ENCODE peak calls at places on chromosomes 4 and X, in five cellular contexts. One of them, this sample, is unnamed.

GRCh38 chr4:18568600-18568999 is 547.0 kb upstream of the LCORL start:
- DNase-seq in prostate gland: no peak
- DNase-seq in GM23338: peak
- DNase-seq in RWPE1: no peak
- DNase-seq in heart right ventricle: no peak
- DNase-seq in this sample: no peak

GRCh38 chr4:153649572-153649991 is 34.5 kb upstream of the TLR2 start:
- DNase-seq in GM23338: peak
- DNase-seq in RWPE1: no peak
- DNase-seq in prostate gland: no peak
- DNase-seq in heart right ventricle: no peak
- DNase-seq in this sample: no peak

GRCh38 chr4:173424899-173425805 is 26.2 kb upstream of the SCRG1 start:
- DNase-seq in prostate gland: no peak
- DNase-seq in heart right ventricle: no peak
- DNase-seq in RWPE1: no peak
- DNase-seq in GM23338: no peak
- DNase-seq in this sample: no peak

GRCh38 chrX:18354369-18355329 is at the start of gene SCML2:
- DNase-seq in RWPE1: no peak
- DNase-seq in heart right ventricle: peak
- DNase-seq in prostate gland: peak
- DNase-seq in GM23338: peak
- DNase-seq in this sample: no peak

GRCh38 chr4:164659765-164660164 is 94.2 kb upstream of the SMIM31 start:
- DNase-seq in heart right ventricle: no peak
- DNase-seq in prostate gland: no peak
- DNase-seq in GM23338: no peak
- DNase-seq in RWPE1: no peak
- DNase-seq in this sample: no peak

GRCh38 chr4:183905081-183905592 is at the start of gene STOX2:
- DNase-seq in RWPE1: peak
- DNase-seq in GM23338: peak
- DNase-seq in heart right ventricle: peak
- DNase-seq in prostate gland: peak
- DNase-seq in this sample: no peak

GRCh38 chrX:107826286-107827136 is 845 bp downstream of the MID2 start:
- DNase-seq in prostate gland: peak
- DNase-seq in GM23338: peak
- DNase-seq in heart right ventricle: peak
- DNase-seq in RWPE1: peak
- DNase-seq in this sample: no peak

GRCh38 chr4:177396352-177396751 is 45.9 kb downstream of the AGA start:
- DNase-seq in RWPE1: no peak
- DNase-seq in GM23338: no peak
- DNase-seq in heart right ventricle: no peak
- DNase-seq in prostate gland: no peak
- DNase-seq in this sample: no peak

GRCh38 chr4:95627004-95627403 is 78.2 kb upstream of the UNC5C start:
- DNase-seq in prostate gland: no peak
- DNase-seq in GM23338: no peak
- DNase-seq in heart right ventricle: no peak
- DNase-seq in RWPE1: no peak
- DNase-seq in this sample: no peak

GRCh38 chr4:101211146-101211553 is 136.2 kb downstream of the PPP3CA start:
- DNase-seq in GM23338: peak
- DNase-seq in heart right ventricle: no peak
- DNase-seq in RWPE1: peak
- DNase-seq in prostate gland: no peak
- DNase-seq in this sample: no peak

GRCh38 chr4:142347241-142347640 is 498.9 kb downstream of the INPP4B start:
- DNase-seq in GM23338: no peak
- DNase-seq in heart right ventricle: no peak
- DNase-seq in prostate gland: no peak
- DNase-seq in RWPE1: peak
- DNase-seq in this sample: peak

GRCh38 chrX:94524867-94525266 is 850.9 kb downstream of the FAM133A start:
- DNase-seq in RWPE1: no peak
- DNase-seq in prostate gland: no peak
- DNase-seq in heart right ventricle: no peak
- DNase-seq in GM23338: peak
- DNase-seq in this sample: no peak

GRCh38 chrX:42751573-42751972 is 26.4 kb downstream of the PPP1R2C start:
- DNase-seq in prostate gland: no peak
- DNase-seq in heart right ventricle: no peak
- DNase-seq in GM23338: no peak
- DNase-seq in RWPE1: no peak
- DNase-seq in this sample: no peak

GRCh38 chr4:94160774-94161173 is 46.9 kb upstream of the SMARCAD1 start:
- DNase-seq in prostate gland: no peak
- DNase-seq in heart right ventricle: no peak
- DNase-seq in RWPE1: no peak
- DNase-seq in GM23338: no peak
- DNase-seq in this sample: no peak

GRCh38 chr4:140243345-140243753 is 89.4 kb upstream of the MAML3 start:
- DNase-seq in heart right ventricle: no peak
- DNase-seq in GM23338: no peak
- DNase-seq in prostate gland: peak
- DNase-seq in RWPE1: no peak
- DNase-seq in this sample: no peak

GRCh38 chr4:174549696-174550095 is 27.4 kb upstream of the HPGD start:
- DNase-seq in heart right ventricle: no peak
- DNase-seq in prostate gland: no peak
- DNase-seq in RWPE1: no peak
- DNase-seq in GM23338: no peak
- DNase-seq in this sample: no peak

GRCh38 chrX:19075754-19076153 is 46.5 kb downstream of the ADGRG2 start:
- DNase-seq in prostate gland: no peak
- DNase-seq in RWPE1: no peak
- DNase-seq in GM23338: no peak
- DNase-seq in heart right ventricle: no peak
- DNase-seq in this sample: no peak

GRCh38 chr4:87058272-87059073 is 123.7 kb downstream of the AFF1 start:
- DNase-seq in prostate gland: no peak
- DNase-seq in GM23338: peak
- DNase-seq in heart right ventricle: no peak
- DNase-seq in RWPE1: peak
- DNase-seq in this sample: no peak

GRCh38 chr4:108113229-108113628 is 55.5 kb downstream of the LEF1 start:
- DNase-seq in GM23338: no peak
- DNase-seq in heart right ventricle: no peak
- DNase-seq in RWPE1: no peak
- DNase-seq in prostate gland: no peak
- DNase-seq in this sample: no peak

GRCh38 chr4:103008875-103009729 is 10.4 kb downstream of the SLC9B1 start:
- DNase-seq in heart right ventricle: no peak
- DNase-seq in prostate gland: peak
- DNase-seq in RWPE1: peak
- DNase-seq in GM23338: peak
- DNase-seq in this sample: no peak

GRCh38 chr4:32147446-32148064 is 1427.4 kb downstream of the PCDH7 start:
- DNase-seq in GM23338: no peak
- DNase-seq in heart right ventricle: no peak
- DNase-seq in prostate gland: no peak
- DNase-seq in RWPE1: no peak
- DNase-seq in this sample: no peak

GRCh38 chrX:45712067-45712466 is 511.4 kb upstream of the DIPK2B start:
- DNase-seq in RWPE1: no peak
- DNase-seq in prostate gland: no peak
- DNase-seq in GM23338: no peak
- DNase-seq in heart right ventricle: no peak
- DNase-seq in this sample: no peak

GRCh38 chr4:92599044-92599443 is 295.3 kb downstream of the GRID2 start:
- DNase-seq in prostate gland: no peak
- DNase-seq in heart right ventricle: no peak
- DNase-seq in GM23338: no peak
- DNase-seq in RWPE1: peak
- DNase-seq in this sample: peak

GRCh38 chr4:19177616-19178015 is 1074.1 kb upstream of the SLIT2 start:
- DNase-seq in RWPE1: no peak
- DNase-seq in GM23338: no peak
- DNase-seq in prostate gland: no peak
- DNase-seq in heart right ventricle: no peak
- DNase-seq in this sample: no peak

GRCh38 chr4:156774422-156774821 is 197.2 kb downstream of the PDGFC start:
- DNase-seq in prostate gland: no peak
- DNase-seq in RWPE1: peak
- DNase-seq in heart right ventricle: no peak
- DNase-seq in GM23338: no peak
- DNase-seq in this sample: peak

GRCh38 chr4:36320130-36320902 is 38.9 kb downstream of the DTHD1 start:
- DNase-seq in GM23338: no peak
- DNase-seq in RWPE1: no peak
- DNase-seq in heart right ventricle: no peak
- DNase-seq in prostate gland: no peak
- DNase-seq in this sample: no peak

GRCh38 chr4:143294310-143294709 is 42.4 kb upstream of the GAB1 start:
- DNase-seq in RWPE1: no peak
- DNase-seq in heart right ventricle: peak
- DNase-seq in prostate gland: no peak
- DNase-seq in GM23338: no peak
- DNase-seq in this sample: no peak

GRCh38 chr4:111689731-111690130 is 455.5 kb upstream of the FAM241A start:
- DNase-seq in RWPE1: no peak
- DNase-seq in heart right ventricle: no peak
- DNase-seq in prostate gland: no peak
- DNase-seq in GM23338: no peak
- DNase-seq in this sample: no peak

GRCh38 chr4:131091896-131092295 is 1995.9 kb downstream of the C4orf33 start:
- DNase-seq in prostate gland: no peak
- DNase-seq in heart right ventricle: no peak
- DNase-seq in GM23338: peak
- DNase-seq in RWPE1: peak
- DNase-seq in this sample: peak

GRCh38 chr4:8860892-8861575 is 10.6 kb downstream of the HMX1 start:
- DNase-seq in heart right ventricle: no peak
- DNase-seq in prostate gland: no peak
- DNase-seq in RWPE1: no peak
- DNase-seq in GM23338: peak
- DNase-seq in this sample: no peak

DNA sequence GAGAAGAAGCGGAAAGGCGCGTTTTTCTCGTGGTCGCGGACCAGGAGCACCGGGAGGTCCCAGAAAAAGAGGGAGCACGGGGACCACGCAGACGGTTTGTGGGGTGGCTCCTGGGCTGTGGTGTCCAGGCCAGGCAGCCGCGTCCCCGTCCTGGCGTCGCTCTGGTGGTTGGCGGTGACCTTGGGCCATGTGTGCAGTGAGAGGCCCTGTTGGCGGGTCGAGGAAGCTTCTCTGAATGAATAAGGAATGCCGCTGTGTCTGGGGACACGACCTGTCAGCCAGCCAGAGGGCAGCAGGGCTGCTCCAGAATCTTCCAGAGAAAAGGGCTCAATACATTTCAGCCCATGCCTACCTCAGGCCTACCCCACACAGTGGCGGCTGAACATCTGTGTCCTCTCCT is 24.3 kb upstream of the HGFAC start:
- DNase-seq in heart right ventricle: peak
- DNase-seq in GM23338: no peak
- DNase-seq in prostate gland: no peak
- DNase-seq in RWPE1: no peak
- DNase-seq in this sample: no peak
- H3K27ac ChIP-seq in heart right ventricle: no peak
- H3K27ac ChIP-seq in GM23338: no peak
- H3K27ac ChIP-seq in prostate gland: no peak
- H3K27ac ChIP-seq in RWPE1: no peak
- H3K27ac ChIP-seq in this sample: no peak

GRCh38 chrX:80810365-80810978 is 795 bp upstream of the BRWD3 start:
- DNase-seq in heart right ventricle: no peak
- DNase-seq in prostate gland: no peak
- DNase-seq in GM23338: no peak
- DNase-seq in RWPE1: peak
- DNase-seq in this sample: no peak

GRCh38 chrX:80808160-80808735 is 1.4 kb downstream of the BRWD3 start:
- DNase-seq in heart right ventricle: peak
- DNase-seq in prostate gland: peak
- DNase-seq in GM23338: peak
- DNase-seq in RWPE1: peak
- DNase-seq in this sample: no peak

GRCh38 chrX:80806557-80806956 is 3.1 kb downstream of the BRWD3 start:
- DNase-seq in GM23338: no peak
- DNase-seq in prostate gland: no peak
- DNase-seq in heart right ventricle: no peak
- DNase-seq in RWPE1: no peak
- DNase-seq in this sample: no peak

GRCh38 chrX:80808854-80809493 is 703 bp downstream of the BRWD3 start:
- DNase-seq in RWPE1: peak
- DNase-seq in heart right ventricle: no peak
- DNase-seq in prostate gland: peak
- DNase-seq in GM23338: peak
- DNase-seq in this sample: no peak

GRCh38 chrX:80807606-80808159 is 2.0 kb downstream of the BRWD3 start:
- DNase-seq in heart right ventricle: no peak
- DNase-seq in prostate gland: no peak
- DNase-seq in RWPE1: peak
- DNase-seq in GM23338: no peak
- DNase-seq in this sample: no peak
- H3K27ac ChIP-seq in heart right ventricle: peak
- H3K27ac ChIP-seq in prostate gland: peak
- H3K27ac ChIP-seq in RWPE1: peak
- H3K27ac ChIP-seq in GM23338: no peak
- H3K27ac ChIP-seq in this sample: peak

DNA sequence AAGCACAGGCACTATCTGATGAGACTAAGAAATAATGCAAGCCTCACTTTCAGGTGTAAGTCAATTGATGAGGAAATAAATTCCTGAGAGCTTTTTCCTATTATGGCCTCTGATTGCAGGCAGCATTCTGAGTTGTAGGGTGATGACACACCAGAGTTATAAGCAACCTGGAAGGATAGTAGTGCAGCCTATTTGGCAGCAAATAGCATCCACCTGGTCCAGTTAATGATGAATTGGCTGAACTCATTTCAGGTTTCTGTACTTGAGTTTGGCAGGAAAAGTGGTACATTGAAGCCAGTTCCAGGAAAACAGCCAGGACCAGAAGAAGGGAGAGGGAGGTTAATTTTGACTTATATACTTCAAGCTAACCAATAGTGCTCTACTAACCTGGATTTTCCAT is 316.8 kb downstream of the NAF1 start:
- DNase-seq in GM23338: no peak
- DNase-seq in RWPE1: no peak
- DNase-seq in prostate gland: peak
- DNase-seq in heart right ventricle: no peak
- DNase-seq in this sample: peak
- H3K27ac ChIP-seq in GM23338: no peak
- H3K27ac ChIP-seq in RWPE1: no peak
- H3K27ac ChIP-seq in prostate gland: no peak
- H3K27ac ChIP-seq in heart right ventricle: no peak
- H3K27ac ChIP-seq in this sample: peak

DNA sequence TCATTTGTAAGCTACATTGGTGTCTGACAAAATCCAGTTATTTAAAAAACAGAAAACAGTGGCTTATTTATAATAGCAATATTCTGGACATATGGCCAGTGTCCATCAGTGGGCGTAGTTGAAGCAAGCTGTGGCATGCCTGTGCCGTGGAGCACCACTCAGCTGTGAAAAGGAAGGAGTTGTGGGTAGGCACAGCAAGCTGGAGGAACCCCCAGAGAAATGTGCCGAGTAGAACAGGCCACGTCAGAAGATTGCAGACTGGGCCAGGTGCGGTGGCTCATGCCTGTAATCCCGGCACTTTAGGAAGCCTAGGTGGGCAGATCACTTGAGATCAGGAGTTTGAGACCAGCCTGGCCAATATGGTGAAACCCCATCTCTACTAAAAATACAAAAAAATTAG is 102.4 kb downstream of the GPR143 start:
- DNase-seq in GM23338: no peak
- DNase-seq in prostate gland: no peak
- DNase-seq in RWPE1: no peak
- DNase-seq in heart right ventricle: no peak
- DNase-seq in this sample: no peak
- H3K27ac ChIP-seq in GM23338: no peak
- H3K27ac ChIP-seq in prostate gland: no peak
- H3K27ac ChIP-seq in RWPE1: no peak
- H3K27ac ChIP-seq in heart right ventricle: no peak
- H3K27ac ChIP-seq in this sample: no peak

This sample was measured in epithelial cell of prostate.